ENCODE peak calls at places on chromosome 13, in five cellular contexts. H is GM12878, T is upper lobe of left lung, U is K562, V is HepG2. N is an unnamed sample. For H3K27me3, the result is how much of the 10 kb centered on the place peaks cover.

GRCh38 chr13:95698047-95698749 is 21.3 kb downstream of the DNAJC3 start:
- ATAC-seq in H (peak), U (peak), V (peak), T (no peak), N (no peak)

GRCh38 chr13:98511435-98511834 is 65.5 kb downstream of the STK24 start:
- ATAC-seq in T (no peak), V (no peak), U (no peak), H (peak), N (no peak)

GRCh38 chr13:80329250-80329649 is 11.7 kb downstream of the SPRY2 start:
- ATAC-seq in H (peak), U (no peak), V (peak), T (no peak), N (no peak)

GRCh38 chr13:26941345-26942174 is 181.0 kb upstream of the GPR12 start:
- ATAC-seq in H (peak), U (peak), T (peak), V (no peak), N (no peak)

GRCh38 chr13:68481130-68481529 is 1251.0 kb upstream of the PCDH9 start:
- ATAC-seq in U (no peak), T (no peak), H (no peak), V (peak), N (no peak)

GRCh38 chr13:75788494-75788991 is 152.4 kb downstream of the LMO7 start:
- ATAC-seq in T (peak), U (no peak), H (no peak), V (no peak), N (no peak)

GRCh38 chr13:68066879-68067513 is 836.9 kb upstream of the PCDH9 start:
- ATAC-seq in T (no peak), U (no peak), V (no peak), H (no peak), N (no peak)

GRCh38 chr13:95226051-95226450 is 75.2 kb downstream of the ABCC4 start:
- ATAC-seq in U (no peak), V (no peak), H (no peak), T (no peak), N (no peak)

GRCh38 chr13:26872444-26873173 is 112.0 kb upstream of the GPR12 start:
- ATAC-seq in T (no peak), U (peak), H (peak), V (peak), N (no peak)

GRCh38 chr13:105334211-105334610 is 1201.3 kb downstream of the EFNB2 start:
- ATAC-seq in H (no peak), V (no peak), U (no peak), T (no peak), N (no peak)

GRCh38 chr13:21668665-21669599 is 1.9 kb upstream of the FGF9 start:
- ATAC-seq in H (no peak), U (no peak), V (no peak), T (peak), N (no peak)

GRCh38 chr13:61833228-61833627 is 417.6 kb upstream of the PCDH20 start:
- ATAC-seq in T (no peak), U (no peak), V (no peak), H (no peak), N (no peak)

GRCh38 chr13:91167706-91168459 is 179.6 kb upstream of the MIR17HG start:
- ATAC-seq in V (no peak), U (no peak), H (no peak), T (no peak), N (no peak)

GRCh38 chr13:80655778-80656518 is 315.0 kb upstream of the SPRY2 start:
- ATAC-seq in V (no peak), T (no peak), U (peak), H (peak), N (no peak)

GRCh38 chr13:20461481-20461859 is 64.2 kb downstream of the CRYL1 start:
- ATAC-seq in H (no peak), V (no peak), T (no peak), U (no peak), N (no peak)

GRCh38 chr13:52051400-52051799 is 26.9 kb downstream of the UTP14C start:
- ATAC-seq in U (no peak), H (no peak), T (no peak), V (no peak), N (no peak)

GRCh38 chr13:73070451-73070850 is 11.6 kb downstream of the KLF5 start:
- ATAC-seq in V (no peak), U (no peak), T (no peak), H (no peak), N (no peak)

GRCh38 chr13:111152836-111153235 is 37.7 kb downstream of the ARHGEF7 start:
- ATAC-seq in U (no peak), H (no peak), V (peak), T (no peak), N (no peak)

GRCh38 chr13:70842062-70842644 is 733.9 kb upstream of the KLHL1 start:
- ATAC-seq in H (peak), T (peak), V (peak), U (no peak), N (no peak)

GRCh38 chr13:46553521-46553885 is 533 bp downstream of the LRCH1 start:
- ATAC-seq in H (peak), U (peak), T (no peak), V (peak), N (no peak)

GRCh38 chr13:76223565-76223964 is 587.4 kb downstream of the LMO7 start:
- ATAC-seq in V (peak), U (no peak), T (no peak), H (no peak), N (no peak)

GRCh38 chr13:60431108-60431700 is 34.2 kb downstream of the TDRD3 start:
- ATAC-seq in V (peak), H (peak), U (peak), T (no peak), N (peak)

GRCh38 chr13:46983881-46984280 is 87.0 kb upstream of the HTR2A start:
- ATAC-seq in V (peak), H (peak), U (no peak), T (no peak), N (no peak)

GRCh38 chr13:51906581-51906980 is 44.8 kb downstream of the CCDC70 start:
- ATAC-seq in U (no peak), H (no peak), V (peak), T (no peak), N (no peak)

GRCh38 chr13:22926176-22927007 is 254.4 kb upstream of the SGCG start:
- ATAC-seq in U (peak), T (peak), V (no peak), H (no peak), N (peak)

GRCh38 chr13:110416131-110416584 is 109.1 kb downstream of the COL4A2 start:
- ATAC-seq in T (no peak), H (no peak), V (no peak), U (no peak), N (peak)

GRCh38 chr13:98585398-98585754 is 8.5 kb upstream of the STK24 start:
- ATAC-seq in U (no peak), H (no peak), T (no peak), V (peak), N (no peak)

GRCh38 chr13:34822681-34823080 is 119.4 kb upstream of the NBEA start:
- ATAC-seq in U (no peak), T (no peak), V (no peak), H (no peak), N (no peak)

GRCh38 chr13:36294061-36294460 is 3.6 kb downstream of the CCDC169 start:
- ATAC-seq in U (no peak), T (no peak), V (no peak), H (no peak), N (no peak)

GRCh38 chr13:48726711-48727110 is 73.0 kb downstream of the CYSLTR2 start:
- ATAC-seq in V (no peak), H (no peak), T (no peak), U (no peak), N (no peak)

GRCh38 chr13:83065136-83065535 is 817.1 kb downstream of the SLITRK1 start:
- ATAC-seq in U (no peak), H (no peak), T (peak), V (no peak), N (peak)

GRCh38 chr13:36530050-36530789 is 97.9 kb downstream of the CCNA1 start:
- ATAC-seq in H (no peak), V (no peak), U (no peak), T (peak), N (peak)

GRCh38 chr13:64912141-64912540 is 2318.0 kb downstream of the PCDH9 start:
- ATAC-seq in U (no peak), H (no peak), V (no peak), T (no peak), N (no peak)

GRCh38 chr13:76711515-76712182 is 174.6 kb downstream of the KCTD12 start:
- ATAC-seq in H (no peak), U (no peak), V (no peak), T (peak), N (peak)

GRCh38 chr13:114099918-114100445 is 32.4 kb downstream of the RASA3 start:
- ATAC-seq in V (peak), U (no peak), H (peak), T (no peak), N (peak)

GRCh38 chr13:114015608-114016295 is 41.9 kb upstream of the C13orf46 start:
- ATAC-seq in T (peak), U (no peak), H (no peak), V (peak), N (peak)

GRCh38 chr13:23506821-23507210 is 63.4 kb upstream of the TNFRSF19 start:
- ATAC-seq in T (no peak), H (no peak), U (no peak), V (no peak), N (no peak)

GRCh38 chr13:71912524-71912923 is 45.5 kb upstream of the DACH1 start:
- ATAC-seq in U (no peak), V (no peak), H (no peak), T (no peak), N (no peak)

GRCh38 chr13:101416181-101417042 is at the start of gene NALCN:
- ATAC-seq in H (no peak), U (no peak), T (no peak), V (peak), N (peak)

GRCh38 chr13:99949657-99950413 is 21.7 kb downstream of the ZIC5 start:
- ATAC-seq in U (peak), V (no peak), T (no peak), H (no peak), N (no peak)

GRCh38 chr13:99948411-99948810 is 23.2 kb downstream of the ZIC5 start:
- ATAC-seq in T (no peak), H (no peak), V (no peak), U (no peak), N (no peak)

GRCh38 chr13:99953138-99953755 is 18.3 kb downstream of the ZIC5 start:
- ATAC-seq in U (no peak), V (peak), H (no peak), T (no peak), N (no peak)

GRCh38 chr13:99947666-99948065 is 23.9 kb downstream of the ZIC5 start:
- ATAC-seq in U (no peak), V (no peak), T (no peak), H (no peak), N (no peak)

GRCh38 chr13:99948907-99949656 is 22.5 kb downstream of the ZIC5 start:
- ATAC-seq in U (no peak), V (no peak), H (no peak), T (peak), N (no peak)
- H3K27me3 ChIP-seq in U (under half), V (half or more), H (under half), T (under half), N (half or more)

DNA sequence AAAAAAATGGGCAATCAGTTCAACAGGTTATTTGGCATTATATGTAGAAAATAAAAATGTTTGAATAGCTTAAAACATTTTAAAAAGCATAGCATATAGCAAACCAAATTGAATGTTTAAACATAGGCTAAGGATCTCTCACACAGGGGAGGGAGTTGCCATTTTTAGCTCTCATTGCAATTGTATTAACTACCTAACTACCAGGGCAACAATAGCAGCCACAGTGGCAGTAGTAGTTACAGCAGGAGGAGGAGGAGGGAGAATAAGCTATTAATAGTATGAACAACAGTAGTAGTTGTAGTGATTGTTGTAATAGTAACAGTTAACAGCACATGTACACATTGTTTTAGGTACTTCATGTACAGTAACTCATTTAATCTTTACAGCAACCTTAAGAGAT is 404.2 kb downstream of the KCNRG start:
- ATAC-seq in U (no peak), T (no peak), H (no peak), V (no peak), N (no peak)
- H3K4me3 ChIP-seq in U (no peak), T (no peak), H (no peak), V (no peak), N (peak)

DNA sequence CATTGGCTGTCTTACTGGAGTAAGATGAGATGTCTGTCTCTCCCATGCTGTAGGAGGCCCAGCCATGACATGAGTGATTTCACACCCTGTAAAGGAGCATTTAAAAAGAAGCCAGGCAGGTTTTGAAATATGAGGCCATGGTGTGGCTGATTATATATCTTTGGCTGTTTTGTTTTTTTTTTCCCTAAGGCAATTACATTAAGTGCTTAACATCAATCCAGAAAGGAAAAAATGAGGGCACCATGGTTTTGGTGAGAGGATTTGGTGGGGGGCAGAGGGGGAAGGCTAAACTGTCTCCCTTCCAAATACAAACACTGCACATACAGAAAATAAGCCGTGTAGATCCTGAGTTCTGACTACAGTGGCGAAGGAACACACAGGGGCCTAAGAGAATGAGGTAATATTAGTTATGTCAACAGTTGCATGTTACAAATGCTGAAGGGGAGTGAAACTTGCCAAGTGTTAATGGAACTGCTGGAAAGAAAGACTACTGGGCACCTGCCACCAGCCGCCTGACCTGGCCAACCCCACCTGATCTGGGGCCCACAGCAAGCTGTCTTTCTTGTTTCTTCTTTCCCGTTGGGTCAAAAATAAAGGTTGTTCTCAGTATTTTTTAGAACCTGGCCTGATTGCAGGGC is 183.7 kb upstream of the TSC22D1 start:
- ATAC-seq in T (peak), V (peak), U (no peak), H (no peak), N (peak)
- TF ChIP-seq EP300 in T (no peak), V (no peak), U (no peak), H (no peak), N (no peak)

GRCh38 chr13:112638157-112638750 is 50.3 kb upstream of the TUBGCP3 start:
- ATAC-seq in H (no peak), V (no peak), U (peak), T (no peak), N (no peak)

GRCh38 chr13:112635323-112635722 is 47.4 kb upstream of the TUBGCP3 start:
- ATAC-seq in U (no peak), V (no peak), H (no peak), T (no peak), N (no peak)

GRCh38 chr13:112634102-112634501 is 46.1 kb upstream of the TUBGCP3 start:
- ATAC-seq in T (no peak), H (no peak), U (peak), V (peak), N (no peak)

GRCh38 chr13:112637017-112637801 is 49.3 kb upstream of the TUBGCP3 start:
- ATAC-seq in H (no peak), V (no peak), U (no peak), T (peak), N (no peak)

GRCh38 chr13:112636401-112636975 is 48.5 kb upstream of the TUBGCP3 start:
- ATAC-seq in T (peak), V (no peak), H (no peak), U (no peak), N (no peak)
- H3K27me3 ChIP-seq in T (under half), V (half or more), H (under half), U (under half), N (under half)

DNA sequence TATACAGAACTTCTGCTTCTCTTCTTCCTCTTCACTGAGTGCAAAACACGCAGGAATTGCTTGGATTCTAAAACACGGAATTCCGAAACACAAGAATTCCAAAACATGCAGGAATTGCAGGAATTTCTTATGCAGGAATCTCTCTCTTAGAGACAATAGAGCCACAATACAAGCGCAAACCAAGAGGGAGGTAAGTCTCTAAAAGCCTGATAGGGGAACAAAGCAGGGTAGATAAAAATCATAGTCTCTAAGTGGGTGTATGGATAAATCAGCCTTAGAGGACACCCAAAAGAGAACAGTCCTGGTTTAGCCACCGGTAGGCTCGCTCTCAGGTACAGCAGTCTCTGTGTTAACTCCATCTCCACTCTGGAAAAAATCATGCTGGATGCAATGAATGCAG is 112.9 kb downstream of the LHFPL6 start:
- ATAC-seq in U (no peak), V (no peak), T (no peak), H (no peak), N (no peak)
- H3K4me3 ChIP-seq in U (no peak), V (no peak), T (no peak), H (no peak), N (no peak)

GRCh38 chr13:33262554-33262953 is 23.0 kb downstream of the STARD13 start:
- ATAC-seq in V (peak), T (no peak), U (no peak), H (no peak), N (no peak)

GRCh38 chr13:33262997-33263396 is 22.6 kb downstream of the STARD13 start:
- ATAC-seq in U (no peak), T (no peak), H (peak), V (no peak), N (no peak)

GRCh38 chr13:33261426-33262068 is 24.0 kb downstream of the STARD13 start:
- ATAC-seq in H (no peak), U (no peak), T (no peak), V (peak), N (peak)

GRCh38 chr13:33263484-33263883 is 22.1 kb downstream of the STARD13 start:
- ATAC-seq in T (no peak), U (no peak), H (no peak), V (no peak), N (no peak)

DNA sequence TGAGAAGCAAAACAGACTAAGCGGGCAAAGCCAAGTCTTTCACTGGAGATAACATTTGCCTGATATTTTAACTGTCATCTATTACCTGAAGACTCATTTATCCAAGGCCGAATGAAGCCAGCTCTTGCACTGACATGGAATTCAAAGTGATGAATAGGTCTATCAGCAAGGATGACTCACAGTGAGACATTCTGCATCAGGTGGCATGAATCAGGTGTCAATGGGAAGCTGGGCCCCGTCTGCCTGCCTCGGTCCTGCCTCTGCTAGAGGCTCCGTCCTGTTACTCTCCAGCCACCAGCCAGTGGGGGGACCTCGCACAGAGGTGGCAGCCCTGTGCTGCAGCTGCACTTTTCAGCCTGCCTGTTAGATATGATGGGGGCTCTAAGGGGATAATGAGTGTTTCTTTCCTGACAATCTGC is 23.5 kb downstream of the STARD13 start:
- ATAC-seq in V (peak), U (no peak), T (no peak), H (no peak), N (no peak)
- TF ChIP-seq EP300 in V (no peak), U (no peak), T (no peak), H (no peak), N (no peak)

DNA sequence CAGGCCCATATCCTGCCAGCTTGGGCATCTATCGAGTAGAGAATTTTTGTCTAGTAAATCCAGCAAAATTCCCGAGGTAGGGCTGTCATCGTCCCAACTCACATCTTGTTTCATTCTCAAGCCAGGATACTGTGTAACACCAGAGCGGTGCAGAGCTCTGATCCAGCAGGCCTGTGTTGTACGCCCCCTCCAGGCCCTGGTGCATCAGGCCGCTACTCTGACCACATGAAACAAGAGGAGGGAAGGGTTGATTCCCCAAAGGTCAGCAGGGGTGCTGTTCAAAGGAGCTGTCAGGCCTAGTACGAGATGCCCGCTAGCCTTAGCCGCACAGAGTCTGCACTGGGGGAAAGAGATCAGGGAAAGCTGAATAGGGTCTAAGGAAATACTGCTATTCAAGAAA is 276.0 kb downstream of the SLC7A1 start:
- ATAC-seq in H (no peak), U (peak), T (no peak), V (peak), N (no peak)
- H3K27me3 ChIP-seq in H (under half), U (under half), T (under half), V (under half), N (under half)

DNA sequence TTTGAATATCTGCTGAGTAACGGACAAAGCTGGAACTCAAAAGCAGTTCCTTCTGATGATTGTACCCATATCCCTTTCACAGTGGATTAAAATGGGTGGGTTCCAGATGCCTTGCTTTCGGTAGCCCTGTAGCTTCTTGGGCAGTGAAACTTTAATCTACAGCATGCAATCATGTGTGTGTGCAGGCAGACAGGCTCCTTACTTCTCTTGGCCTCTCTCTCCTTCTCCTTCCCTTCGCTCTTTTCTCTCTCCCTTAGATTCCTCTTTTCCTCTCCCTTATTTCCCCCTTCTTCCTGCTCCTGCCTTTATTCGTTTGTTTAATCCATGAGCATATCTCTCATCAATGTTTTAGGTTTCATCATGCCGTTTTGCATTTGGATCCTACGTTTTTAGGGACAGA is 8.1 kb downstream of the DGKH start:
- ATAC-seq in U (peak), H (peak), T (no peak), V (no peak), N (no peak)
- H3K4me3 ChIP-seq in U (peak), H (no peak), T (no peak), V (no peak), N (no peak)

N was measured in gastroesophageal sphincter.